ENCODE peak calls at places on chromosomes 7 and 10, in eight cellular contexts. Z is dorsolateral prefrontal cortex, G is NCI-H460, N is ovary, B is HuH-7, F is islet precursor cell, D is left lobe of liver, V is A549. R is an unnamed sample.

GRCh38 chr10:17454181-17454800 is at the start of gene ST8SIA6:
- DNase-seq in Z (no peak), G (no peak), N (peak; percentile 30), B (peak; percentile 72), F (peak; percentile 75), D (no peak), V (peak; percentile 58), R (peak; percentile 55)

GRCh38 chr10:1150638-1150955 is 94.4 kb downstream of the WDR37 start:
- DNase-seq in Z (no peak), G (no peak), N (no peak), B (no peak), F (peak; percentile 38), D (no peak), V (no peak), R (no peak)

GRCh38 chr7:74029991-74030415 is 2.0 kb downstream of the ELN start:
- DNase-seq in Z (no peak), G (no peak), N (no peak), B (no peak), F (no peak), D (no peak), V (no peak), R (no peak)

GRCh38 chr7:23349484-23350157 is 50.5 kb downstream of the MALSU1 start:
- DNase-seq in Z (no peak), G (no peak), N (no peak), B (no peak), F (no peak), D (no peak), V (no peak), R (no peak)

GRCh38 chr7:140273417-140273816 is 96.6 kb upstream of the KDM7A start:
- DNase-seq in Z (no peak), G (no peak), N (no peak), B (no peak), F (no peak), D (no peak), V (no peak), R (no peak)

GRCh38 chr7:102292813-102293798 is 6.4 kb downstream of the SH2B2 start:
- DNase-seq in Z (no peak), G (no peak), N (no peak), B (no peak), F (no peak), D (no peak), V (no peak), R (no peak)

GRCh38 chr7:140041626-140042385 is 20.9 kb downstream of the PARP12 start:
- DNase-seq in Z (no peak), G (no peak), N (no peak), B (no peak), F (no peak), D (no peak), V (no peak), R (no peak)

GRCh38 chr7:66769833-66770512 is 29.4 kb downstream of the RABGEF1 start:
- DNase-seq in Z (no peak), G (no peak), N (no peak), B (no peak), F (no peak), D (no peak), V (no peak), R (no peak)

GRCh38 chr7:8125680-8126444 is 136.1 kb downstream of the ICA1 start:
- DNase-seq in Z (no peak), G (no peak), N (no peak), B (no peak), F (no peak), D (no peak), V (no peak), R (no peak)

GRCh38 chr10:5946786-5947185 is 30.6 kb downstream of the IL15RA start:
- DNase-seq in Z (no peak), G (no peak), N (no peak), B (no peak), F (no peak), D (no peak), V (no peak), R (no peak)

GRCh38 chr7:22726849-22727792 is at the start of gene IL6:
- DNase-seq in Z (peak; percentile 58), G (peak; percentile 96), N (peak; percentile 88), B (no peak), F (peak; percentile 96), D (peak; percentile 57), V (no peak), R (no peak)

GRCh38 chr7:22863156-22863899 is 40.7 kb upstream of the TOMM7 start:
- DNase-seq in Z (no peak), G (no peak), N (no peak), B (no peak), F (peak; percentile 29), D (no peak), V (no peak), R (no peak)

GRCh38 chr10:35351021-35351420 is 14.7 kb downstream of the CCNY start:
- DNase-seq in Z (no peak), G (no peak), N (no peak), B (no peak), F (no peak), D (no peak), V (no peak), R (no peak)

GRCh38 chr7:128108641-128109423 is 77.6 kb upstream of the LRRC4 start:
- DNase-seq in Z (no peak), G (no peak), N (no peak), B (no peak), F (no peak), D (peak; percentile 35), V (no peak), R (no peak)

GRCh38 chr7:2166625-2167280 is 66.0 kb downstream of the MAD1L1 start:
- DNase-seq in Z (peak; percentile 74), G (no peak), N (no peak), B (no peak), F (peak; percentile 60), D (no peak), V (no peak), R (peak; percentile 6)

R was measured in 8988T.